ENCODE peak calls at places on chromosomes 6 and 20, in ten cellular contexts. V is brain microvascular endothelial cell; E is Panc1; H is naive thymus-derived CD4-positive, alpha-beta T cell; T is lung; W is right atrium auricular region; U is adrenal gland; L is heart left ventricle; C is endodermal cell; M is A549. Z is an unnamed sample.

GRCh38 chr6:140921366-140922226 is 1211.1 kb upstream of the GJE1 start:
- DNase-seq in V (peak), E (peak), H (no peak), T (no peak), W (no peak), U (peak), L (no peak), C (peak), M (peak), Z (peak)

GRCh38 chr20:37443596-37443995 is 77.5 kb upstream of the NNAT start:
- DNase-seq in V (no peak), E (no peak), H (no peak), T (no peak), W (no peak), U (no peak), L (no peak), C (no peak), M (no peak), Z (no peak)

GRCh38 chr6:52482903-52483670 is 62.9 kb downstream of the EFHC1 start:
- DNase-seq in V (no peak), E (no peak), H (no peak), T (no peak), W (no peak), U (no peak), L (no peak), C (no peak), M (no peak), Z (peak)

GRCh38 chr20:50642288-50642803 is 49.0 kb downstream of the RIPOR3 start:
- DNase-seq in V (no peak), E (no peak), H (no peak), T (no peak), W (no peak), U (no peak), L (no peak), C (peak), M (peak), Z (peak)

GRCh38 chr6:150592377-150592995 is 7.2 kb upstream of the PLEKHG1 start:
- DNase-seq in V (no peak), E (no peak), H (no peak), T (no peak), W (no peak), U (no peak), L (no peak), C (no peak), M (no peak), Z (peak)

GRCh38 chr6:44076366-44077200 is 50.7 kb downstream of the MRPL14 start:
- DNase-seq in V (no peak), E (no peak), H (no peak), T (no peak), W (no peak), U (peak), L (peak), C (peak), M (no peak), Z (no peak)

GRCh38 chr6:28657756-28658465 is 132.2 kb downstream of the GPX5 start:
- DNase-seq in V (peak), E (no peak), H (peak), T (no peak), W (no peak), U (peak), L (no peak), C (peak), M (peak), Z (peak)

GRCh38 chr6:3259491-3259958 is 778 bp downstream of the PSMG4 start:
- DNase-seq in V (peak), E (no peak), H (no peak), T (no peak), W (no peak), U (no peak), L (no peak), C (peak), M (peak), Z (peak)

GRCh38 chr6:49841424-49841823 is 24.9 kb downstream of the CRISP1 start:
- DNase-seq in V (no peak), E (no peak), H (no peak), T (no peak), W (no peak), U (no peak), L (no peak), C (no peak), M (no peak), Z (no peak)

GRCh38 chr20:59153355-59153681 is 10.3 kb upstream of the ZNF831 start:
- DNase-seq in V (no peak), E (no peak), H (no peak), T (peak), W (no peak), U (peak), L (no peak), C (peak), M (no peak), Z (no peak)

GRCh38 chr20:58102744-58103516 is 125.5 kb downstream of the ANKRD60 start:
- DNase-seq in V (no peak), E (no peak), H (no peak), T (peak), W (no peak), U (no peak), L (no peak), C (no peak), M (no peak), Z (peak)

GRCh38 chr6:3383525-3383924 is 73.3 kb downstream of the SLC22A23 start:
- DNase-seq in V (peak), E (no peak), H (no peak), T (no peak), W (no peak), U (peak), L (no peak), C (no peak), M (peak), Z (no peak)

DNA sequence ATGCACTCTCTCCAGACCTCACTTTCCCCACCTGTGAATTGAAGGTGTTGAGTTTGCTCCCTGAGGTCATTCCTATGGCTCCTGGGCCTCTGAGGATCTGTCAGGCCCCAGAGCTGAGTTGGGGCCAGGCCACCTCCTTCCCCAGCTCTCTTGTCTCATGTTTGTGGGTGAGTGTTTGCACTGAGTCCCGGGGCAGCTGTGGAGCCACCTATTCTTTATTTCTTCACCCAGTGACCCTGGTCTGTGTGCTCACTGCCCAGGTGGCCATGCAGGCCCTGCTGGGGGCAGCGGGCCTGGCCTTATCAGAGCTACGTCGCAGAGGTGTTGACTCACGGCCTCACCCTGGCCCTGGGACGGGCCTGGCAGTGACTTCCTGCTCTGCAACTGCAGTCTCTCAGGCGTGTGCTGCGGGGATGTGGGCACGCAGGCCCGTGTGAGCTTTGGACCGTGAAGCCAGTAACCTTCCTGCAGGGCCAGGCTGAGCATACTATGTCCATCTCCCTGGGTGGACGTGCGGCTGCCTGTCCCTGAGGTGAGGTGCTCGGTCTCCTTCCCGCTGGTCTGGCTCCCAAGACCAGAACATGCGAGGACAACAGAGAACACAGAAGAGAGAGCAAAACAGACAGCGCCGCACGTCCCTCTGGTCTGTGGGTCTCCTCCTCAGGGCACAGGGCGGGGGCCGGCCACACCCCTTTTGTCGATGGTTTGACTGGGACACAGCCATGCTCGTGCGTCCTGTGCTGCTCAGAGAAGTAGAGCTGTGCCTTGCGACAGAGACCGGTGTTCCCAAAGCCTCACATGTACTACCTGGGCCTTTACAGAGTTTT is 12.1 kb downstream of the TMEM181 start:
- DNase-seq in V (no peak), E (no peak), H (no peak), T (peak), W (no peak), U (peak), L (no peak), C (no peak), M (no peak), Z (no peak)
- H3K27ac ChIP-seq in V (no peak), E (no peak), H (no peak), T (peak), W (no peak), U (no peak), L (no peak), C (no peak), M (no peak), Z (no peak)

DNA sequence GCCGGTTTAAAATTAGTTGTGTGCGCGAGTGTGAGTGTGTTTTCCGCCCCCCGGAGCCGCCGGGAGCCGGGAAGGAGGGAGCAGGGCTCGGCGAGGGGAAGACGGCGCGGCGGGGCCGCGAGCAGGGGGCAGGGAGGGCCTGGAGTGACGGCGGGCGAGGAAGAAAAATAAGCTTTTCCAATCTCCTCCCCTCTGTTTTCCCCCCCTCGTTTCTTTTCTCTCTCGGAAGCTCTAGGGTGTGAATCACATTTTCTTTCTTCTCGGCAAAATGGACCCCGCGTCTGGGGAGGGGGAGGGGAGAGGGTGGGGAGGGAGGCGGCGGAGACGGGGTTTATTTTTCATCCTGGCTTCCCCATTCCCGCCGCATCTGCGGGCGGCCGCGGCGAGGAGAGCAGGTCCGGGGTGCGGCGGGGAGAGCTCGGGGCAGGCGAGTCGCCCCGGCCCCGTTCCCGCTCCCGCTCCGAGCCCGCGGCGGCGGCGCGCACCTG is 881 bp downstream of the BICRAL start:
- DNase-seq in V (peak), E (no peak), H (no peak), T (peak), W (peak), U (peak), L (peak), C (peak), M (peak), Z (peak)
- H3K4me3 ChIP-seq in V (peak), E (peak), H (peak), T (peak), W (peak), U (peak), L (peak), C (peak), M (peak), Z (peak)

GRCh38 chr6:36676142-36677058 is 2.1 kb upstream of the CDKN1A start:
- DNase-seq in V (no peak), E (no peak), H (no peak), T (no peak), W (no peak), U (no peak), L (no peak), C (peak), M (no peak), Z (peak)
- H3K27ac ChIP-seq in V (peak), E (no peak), H (no peak), T (peak), W (peak), U (no peak), L (peak), C (peak), M (peak), Z (no peak)

GRCh38 chr6:144662812-144663211 is 377.7 kb downstream of the UTRN start:
- DNase-seq in V (no peak), E (no peak), H (no peak), T (no peak), W (no peak), U (no peak), L (no peak), C (no peak), M (no peak), Z (no peak)

GRCh38 chr6:144659202-144659731 is 374.1 kb downstream of the UTRN start:
- DNase-seq in V (peak), E (no peak), H (no peak), T (no peak), W (no peak), U (peak), L (no peak), C (peak), M (no peak), Z (peak)

GRCh38 chr6:144661101-144661806 is 376.1 kb downstream of the UTRN start:
- DNase-seq in V (no peak), E (no peak), H (no peak), T (no peak), W (no peak), U (no peak), L (no peak), C (peak), M (peak), Z (peak)

GRCh38 chr6:144659735-144660246 is 374.7 kb downstream of the UTRN start:
- DNase-seq in V (no peak), E (no peak), H (no peak), T (no peak), W (no peak), U (no peak), L (no peak), C (no peak), M (no peak), Z (peak)

GRCh38 chr6:144660545-144660944 is 375.4 kb downstream of the UTRN start:
- DNase-seq in V (no peak), E (no peak), H (no peak), T (no peak), W (no peak), U (no peak), L (no peak), C (no peak), M (no peak), Z (peak)
- H3K4me3 ChIP-seq in V (no peak), E (no peak), H (no peak), T (no peak), W (no peak), U (no peak), L (no peak), C (peak), M (no peak), Z (peak)

GRCh38 chr6:74956559-74957428 is 249.1 kb downstream of the COL12A1 start:
- DNase-seq in V (no peak), E (no peak), H (no peak), T (no peak), W (no peak), U (no peak), L (no peak), C (no peak), M (no peak), Z (no peak)
- H3K27ac ChIP-seq in V (no peak), E (no peak), H (no peak), T (no peak), W (no peak), U (no peak), L (no peak), C (no peak), M (no peak), Z (no peak)

DNA sequence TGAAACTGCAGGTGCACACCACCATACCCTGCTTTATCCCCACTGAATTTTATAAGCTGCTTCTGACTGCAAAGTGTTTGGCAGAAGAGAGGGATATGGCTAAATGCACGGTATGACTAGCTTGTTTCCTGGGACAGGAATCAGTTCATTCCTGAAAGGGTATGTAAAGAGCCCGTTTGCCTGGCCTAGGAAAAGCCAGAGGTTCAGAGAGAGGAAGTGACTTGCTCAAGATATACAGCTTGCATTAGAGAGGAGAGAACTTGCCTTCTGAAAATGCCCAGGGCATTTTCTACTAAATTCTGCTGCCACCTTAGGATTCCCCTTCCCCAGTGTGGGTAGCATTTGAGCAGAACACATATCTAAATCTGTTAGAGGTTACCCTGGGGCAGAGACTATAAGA is 683 bp upstream of the GCNT2 start:
- DNase-seq in V (peak), E (no peak), H (no peak), T (no peak), W (no peak), U (no peak), L (no peak), C (no peak), M (no peak), Z (no peak)
- H3K4me3 ChIP-seq in V (no peak), E (peak), H (no peak), T (no peak), W (no peak), U (no peak), L (peak), C (peak), M (peak), Z (no peak)

GRCh38 chr20:49275634-49276033 is 2.2 kb downstream of the ZNFX1 start:
- DNase-seq in V (no peak), E (no peak), H (no peak), T (no peak), W (no peak), U (no peak), L (no peak), C (no peak), M (no peak), Z (no peak)
- H3K27ac ChIP-seq in V (no peak), E (peak), H (peak), T (peak), W (no peak), U (no peak), L (peak), C (no peak), M (peak), Z (no peak)

GRCh38 chr20:22984611-22985010 is 50.5 kb upstream of the SSTR4 start:
- DNase-seq in V (no peak), E (no peak), H (no peak), T (no peak), W (no peak), U (no peak), L (peak), C (peak), M (no peak), Z (no peak)
- H3K4me3 ChIP-seq in V (no peak), E (no peak), H (no peak), T (no peak), W (no peak), U (no peak), L (no peak), C (no peak), M (no peak), Z (no peak)